ENCODE peak calls at places on chromosomes 16 and 17, in eight cellular contexts. F is memory B cell; Z is Calu3; H is AG09309; G is dermis microvascular lymphatic vessel endothelial cell; T is WTC11; D is fibroblast of mammary gland; B is stimulated activated CD4-positive, alpha-beta T cell treated with anti-CD3 and anti-CD28 coated beads, Interleukin-15, amount 100 ng/mL, for 1 hour. V is an unnamed sample.

GRCh38 chr17:28406478-28406824 is 439 bp upstream of the SLC46A1 start:
- DNase-seq in B (no peak), T (no peak), F (no peak), G (no peak), D (peak), H (no peak), Z (no peak), V (no peak)

GRCh38 chr17:81867123-81867951 is 3.8 kb downstream of the ARHGDIA start:
- DNase-seq in D (peak), Z (peak), T (peak), H (no peak), B (no peak), G (peak), F (peak), V (no peak)

GRCh38 chr16:89710709-89711564 is 9.4 kb upstream of the SPATA2L start:
- DNase-seq in G (no peak), Z (no peak), D (no peak), T (peak), H (no peak), B (no peak), F (no peak), V (no peak)

GRCh38 chr16:55294129-55294528 is 29.9 kb upstream of the IRX6 start:
- DNase-seq in H (no peak), D (no peak), F (no peak), B (no peak), Z (no peak), G (no peak), T (no peak), V (no peak)

GRCh38 chr16:50502616-50503000 is 45.6 kb upstream of the NKD1 start:
- DNase-seq in H (no peak), F (no peak), D (no peak), Z (no peak), T (no peak), B (no peak), G (peak), V (no peak)

GRCh38 chr16:82093901-82094300 is 58.8 kb downstream of the HSD17B2 start:
- DNase-seq in Z (no peak), H (no peak), D (no peak), F (no peak), G (no peak), T (no peak), B (no peak), V (no peak)

GRCh38 chr17:38324141-38324540 is 19.6 kb downstream of the GPR179 start:
- DNase-seq in H (no peak), G (no peak), Z (no peak), F (no peak), D (peak), T (no peak), B (no peak), V (no peak)

GRCh38 chr16:67181346-67181745 is 2.4 kb downstream of the MATCAP1 start:
- DNase-seq in F (no peak), D (peak), T (no peak), H (peak), Z (no peak), B (no peak), G (peak), V (no peak)

GRCh38 chr17:62780273-62780672 is 27.8 kb downstream of the MARCHF10 start:
- DNase-seq in D (no peak), H (no peak), G (no peak), B (no peak), Z (peak), T (no peak), F (no peak), V (no peak)

GRCh38 chr16:149024-149675 is 3.3 kb upstream of the HBZ start:
- DNase-seq in B (no peak), G (no peak), H (no peak), T (no peak), D (peak), Z (no peak), F (no peak), V (no peak)

GRCh38 chr16:26569793-26570192 is 496.9 kb upstream of the C16orf82 start:
- DNase-seq in D (no peak), F (no peak), H (no peak), B (no peak), Z (no peak), T (peak), G (no peak), V (no peak)

GRCh38 chr16:87931504-87931903 is 4.8 kb downstream of the CA5A start:
- DNase-seq in D (no peak), Z (no peak), B (no peak), T (no peak), H (no peak), G (no peak), F (no peak), V (no peak)

GRCh38 chr16:50666658-50667496 is 14.2 kb downstream of the SNX20 start:
- DNase-seq in D (no peak), T (peak), G (no peak), Z (no peak), B (no peak), H (no peak), F (peak), V (no peak)

GRCh38 chr16:85746431-85747227 is 4.3 kb downstream of the C16orf74 start:
- DNase-seq in B (no peak), Z (peak), D (peak), H (no peak), F (no peak), G (no peak), T (no peak), V (no peak)

GRCh38 chr16:21262779-21263639 is 15.1 kb downstream of the CRYM start:
- DNase-seq in H (no peak), G (no peak), D (no peak), F (no peak), T (no peak), B (no peak), Z (no peak), V (no peak)

GRCh38 chr17:59365383-59365981 is 34.0 kb downstream of the YPEL2 start:
- DNase-seq in F (no peak), T (no peak), G (peak), Z (no peak), H (no peak), B (no peak), D (no peak), V (no peak)

GRCh38 chr16:30458561-30459394 is 13.1 kb upstream of the SEPHS2 start:
- DNase-seq in G (no peak), D (no peak), Z (no peak), F (peak), T (no peak), H (no peak), B (peak), V (peak)

GRCh38 chr17:574061-574460 is 140.6 kb downstream of the VPS53 start:
- DNase-seq in H (no peak), G (peak), Z (no peak), B (no peak), D (peak), T (no peak), F (no peak), V (no peak)

GRCh38 chr17:7853693-7854043 is 1.2 kb upstream of the TMEM88 start:
- DNase-seq in T (peak), F (no peak), H (no peak), D (no peak), B (no peak), G (no peak), Z (no peak), V (no peak)

GRCh38 chr17:73170324-73170723 is 5.5 kb downstream of the SSTR2 start:
- DNase-seq in T (no peak), B (no peak), Z (no peak), D (no peak), H (no peak), G (no peak), F (no peak), V (no peak)

GRCh38 chr17:3903881-3904286 is 11.0 kb upstream of the CAMKK1 start:
- DNase-seq in G (no peak), D (no peak), H (no peak), B (no peak), F (no peak), Z (no peak), T (no peak), V (no peak)

GRCh38 chr16:13427943-13428342 is 492.0 kb upstream of the ERCC4 start:
- DNase-seq in G (no peak), D (peak), Z (no peak), F (no peak), B (no peak), H (no peak), T (no peak), V (no peak)

GRCh38 chr17:82592289-82592683 is 56.0 kb downstream of the WDR45B start:
- DNase-seq in G (no peak), D (no peak), Z (peak), F (no peak), H (no peak), B (no peak), T (no peak), V (no peak)

GRCh38 chr16:27685802-27686201 is 135.9 kb downstream of the KATNIP start:
- DNase-seq in B (no peak), T (no peak), D (peak), F (no peak), G (peak), H (no peak), Z (no peak), V (no peak)

GRCh38 chr16:53982631-53983042 is 278.7 kb downstream of the FTO start:
- DNase-seq in Z (no peak), F (no peak), D (no peak), H (no peak), B (no peak), T (no peak), G (peak), V (no peak)